ENCODE peak calls at places on chromosome 9, in four cellular contexts. J, W, R and M are unnamed samples.

GRCh38 chr9:98118640-98119601 is at the start of gene TRIM14:
- DNase-seq in J (no peak), W (peak), R (peak), M (peak)

GRCh38 chr9:33439731-33440130 is 7.7 kb downstream of the AQP3 start:
- DNase-seq in J (no peak), W (no peak), R (no peak), M (no peak)

GRCh38 chr9:4371108-4371507 is 71.2 kb upstream of the GLIS3 start:
- DNase-seq in J (peak), W (peak), R (no peak), M (no peak)

GRCh38 chr9:131747352-131747751 is 7.5 kb upstream of the RAPGEF1 start:
- DNase-seq in J (peak), W (peak), R (no peak), M (no peak)

GRCh38 chr9:131422241-131422792 is 28.4 kb downstream of the PRRC2B start:
- DNase-seq in J (no peak), W (peak), R (no peak), M (no peak)

GRCh38 chr9:37209431-37210386 is 89.3 kb downstream of the ZCCHC7 start:
- DNase-seq in J (no peak), W (no peak), R (no peak), M (no peak)

GRCh38 chr9:13324988-13325387 is 45.5 kb upstream of the MPDZ start:
- DNase-seq in J (no peak), W (no peak), R (no peak), M (no peak)

GRCh38 chr9:16396389-16396788 is 474.1 kb downstream of the BNC2 start:
- DNase-seq in J (no peak), W (peak), R (no peak), M (no peak)

GRCh38 chr9:14692536-14692917 is 705 bp downstream of the ZDHHC21 start:
- DNase-seq in J (no peak), W (no peak), R (no peak), M (no peak)

GRCh38 chr9:128153947-128154695 is 4.9 kb downstream of the LCN2 start:
- DNase-seq in J (no peak), W (no peak), R (no peak), M (no peak)

GRCh38 chr9:72925126-72925810 is 27.6 kb downstream of the ALDH1A1 start:
- DNase-seq in J (no peak), W (no peak), R (no peak), M (no peak)

GRCh38 chr9:137479892-137480685 is 21.0 kb upstream of the NSMF start:
- DNase-seq in J (no peak), W (no peak), R (no peak), M (no peak)

GRCh38 chr9:130659699-130660248 is 4.6 kb upstream of the PRDM12 start:
- DNase-seq in J (no peak), W (no peak), R (no peak), M (no peak)

GRCh38 chr9:14251146-14252071 is 62.5 kb downstream of the NFIB start:
- DNase-seq in J (peak), W (peak), R (no peak), M (no peak)

GRCh38 chr9:98793031-98793430 is 3.3 kb downstream of the ANKS6 start:
- DNase-seq in J (no peak), W (no peak), R (no peak), M (no peak)

GRCh38 chr9:4088680-4089079 is 211.2 kb downstream of the GLIS3 start:
- DNase-seq in J (no peak), W (no peak), R (no peak), M (no peak)

GRCh38 chr9:130897848-130898551 is 1.4 kb upstream of the QRFP start:
- DNase-seq in J (no peak), W (no peak), R (no peak), M (no peak)

GRCh38 chr9:127124091-127124490 is 1.7 kb upstream of the ANGPTL2 start:
- DNase-seq in J (no peak), W (no peak), R (no peak), M (no peak)

GRCh38 chr9:127154390-127155191 is 32.2 kb upstream of the ANGPTL2 start:
- DNase-seq in J (peak), W (peak), R (no peak), M (no peak)

GRCh38 chr9:69822091-69822750 is 1.6 kb downstream of the CFAP95 start:
- DNase-seq in J (no peak), W (peak), R (no peak), M (no peak)

GRCh38 chr9:7320139-7320538 is 479.4 kb downstream of the DMAC1 start:
- DNase-seq in J (no peak), W (peak), R (no peak), M (no peak)

GRCh38 chr9:112751059-112751795 is 667 bp downstream of the SNX30 start:
- DNase-seq in J (peak), W (peak), R (no peak), M (peak)

GRCh38 chr9:126337690-126338426 is 11.2 kb downstream of the MVB12B start:
- DNase-seq in J (peak), W (no peak), R (no peak), M (no peak)

GRCh38 chr9:124216474-124217176 is 41.1 kb upstream of the NEK6 start:
- DNase-seq in J (peak), W (no peak), R (no peak), M (peak)

GRCh38 chr9:108813951-108814601 is 41.7 kb downstream of the ACTL7B start:
- DNase-seq in J (peak), W (no peak), R (no peak), M (no peak)

GRCh38 chr9:68704804-68705635 is at the start of gene PIP5K1B:
- DNase-seq in J (peak), W (peak), R (peak), M (peak)

GRCh38 chr9:114155263-114155966 is at the start of gene COL27A1:
- DNase-seq in J (peak), W (peak), R (peak), M (peak)

GRCh38 chr9:84136119-84136868 is 155.7 kb downstream of the RMI1 start:
- DNase-seq in J (no peak), W (peak), R (no peak), M (no peak)

GRCh38 chr9:81431662-81432061 is 257.7 kb downstream of the TLE1 start:
- DNase-seq in J (no peak), W (peak), R (no peak), M (no peak)

GRCh38 chr9:117784996-117785395 is 80.8 kb downstream of the TLR4 start:
- DNase-seq in J (no peak), W (no peak), R (no peak), M (no peak)

GRCh38 chr9:87556039-87556438 is 58.4 kb downstream of the DAPK1 start:
- DNase-seq in J (no peak), W (no peak), R (no peak), M (no peak)